ENCODE peak calls at places on chromosomes 1 and 21, in ten cellular contexts. Z is GF-D8; Y is mucosa of descending colon; M is IMR-90; Q is stimulated activated naive CD8-positive, alpha-beta T cell treated with anti-CD3 and anti-CD28 coated beads, Interleukin-15, Interleukin-2, amounts not matched to agents 100 U/mL and 50 U/mL, for 24 hours; O is sciatic nerve; S is AG09309; A is LHCN-M2; J is fibroblast of villous mesenchyme; L is coronary artery. C is an unnamed sample.

GRCh38 chr1:53559854-53560571 is 100.8 kb downstream of the DMRTB1 start:
- DNase-seq in Z (no peak), Y (no peak), M (no peak), Q (no peak), O (no peak), S (no peak), A (peak; percentile 14), J (no peak), L (peak; percentile 62), C (no peak)

GRCh38 chr1:1616045-1616821 is 933 bp downstream of the MIB2 start:
- DNase-seq in Z (no peak), Y (peak; percentile 69), M (peak; percentile 37), Q (peak; percentile 59), O (peak; percentile 73), S (no peak), A (no peak), J (peak; percentile 48), L (no peak), C (peak; percentile 46)

GRCh38 chr21:37699024-37699770 is 217.1 kb downstream of the KCNJ6 start:
- DNase-seq in Z (no peak), Y (no peak), M (no peak), Q (no peak), O (no peak), S (no peak), A (no peak), J (peak; percentile 13), L (no peak), C (no peak)

GRCh38 chr1:179828554-179829110 is 49.0 kb downstream of the TOR1AIP2 start:
- DNase-seq in Z (no peak), Y (no peak), M (no peak), Q (no peak), O (no peak), S (no peak), A (no peak), J (no peak), L (no peak), C (no peak)

GRCh38 chr1:101187287-101187686 is 49.5 kb upstream of the S1PR1 start:
- DNase-seq in Z (no peak), Y (no peak), M (peak; percentile 72), Q (no peak), O (no peak), S (no peak), A (peak; percentile 29), J (peak; percentile 11), L (no peak), C (peak; percentile 67)

GRCh38 chr1:215076312-215076711 is 6.2 kb upstream of the KCNK2 start:
- DNase-seq in Z (no peak), Y (no peak), M (peak; percentile 62), Q (no peak), O (no peak), S (no peak), A (peak; percentile 53), J (peak; percentile 53), L (no peak), C (peak; percentile 40)

GRCh38 chr1:32232558-32233304 is 10.5 kb downstream of the EIF3I start:
- DNase-seq in Z (no peak), Y (no peak), M (no peak), Q (no peak), O (no peak), S (no peak), A (no peak), J (no peak), L (no peak), C (no peak)

GRCh38 chr1:203906932-203907331 is 45.5 kb downstream of the SNRPE start:
- DNase-seq in Z (no peak), Y (no peak), M (peak; percentile 93), Q (no peak), O (no peak), S (peak; percentile 69), A (peak; percentile 90), J (peak; percentile 87), L (no peak), C (peak; percentile 74)

GRCh38 chr1:177170756-177171535 is at the start of gene BRINP2:
- DNase-seq in Z (no peak), Y (peak; percentile 47), M (peak; percentile 29), Q (peak; percentile 5), O (peak; percentile 59), S (no peak), A (peak; percentile 31), J (peak; percentile 7), L (no peak), C (peak; percentile 43)

GRCh38 chr1:157978547-157979403 is 14.7 kb upstream of the KIRREL1 start:
- DNase-seq in Z (no peak), Y (peak; percentile 74), M (no peak), Q (no peak), O (no peak), S (no peak), A (no peak), J (no peak), L (no peak), C (no peak)

GRCh38 chr21:15749045-15749867 is 19.5 kb downstream of the USP25 start:
- DNase-seq in Z (no peak), Y (no peak), M (peak; percentile 49), Q (no peak), O (no peak), S (no peak), A (no peak), J (peak; percentile 41), L (no peak), C (peak; percentile 37)

GRCh38 chr1:182249201-182249676 is 142.4 kb downstream of the GLUL start:
- DNase-seq in Z (no peak), Y (peak; percentile 88), M (no peak), Q (peak; percentile 32), O (no peak), S (no peak), A (no peak), J (no peak), L (no peak), C (no peak)

GRCh38 chr1:236685917-236686814 is at the start of gene ACTN2:
- DNase-seq in Z (peak; percentile 7), Y (peak; percentile 51), M (no peak), Q (peak; percentile 46), O (peak; percentile 58), S (no peak), A (no peak), J (peak; percentile 37), L (peak; percentile 80), C (peak; percentile 3)

GRCh38 chr1:68745006-68745405 is 248.1 kb upstream of the DEPDC1 start:
- DNase-seq in Z (no peak), Y (no peak), M (no peak), Q (no peak), O (no peak), S (no peak), A (no peak), J (peak; percentile 6), L (no peak), C (no peak)

GRCh38 chr1:168468042-168468809 is 75.6 kb downstream of the XCL2 start:
- DNase-seq in Z (no peak), Y (no peak), M (no peak), Q (no peak), O (no peak), S (no peak), A (no peak), J (no peak), L (no peak), C (no peak)

GRCh38 chr1:76238094-76238551 is 163.6 kb downstream of the ST6GALNAC3 start:
- DNase-seq in Z (no peak), Y (no peak), M (no peak), Q (no peak), O (no peak), S (no peak), A (no peak), J (no peak), L (no peak), C (no peak)

C was measured in lung microvascular endothelial cell.